ENCODE peak calls at places on chromosomes 16 and 17, in eight cellular contexts. G is Peyer's patch, Q is stomach, J is dorsolateral prefrontal cortex, L is tibial artery, V is cardiac muscle cell, Z is upper lobe of right lung, U is A673. E is an unnamed sample.

GRCh38 chr16:80369559-80369958 is 171.2 kb upstream of the DYNLRB2 start:
- DNase-seq in G (no peak), Q (peak), J (peak), L (no peak), V (peak), Z (no peak), U (no peak), E (no peak)

GRCh38 chr17:74271902-74272563 is 2.0 kb upstream of the DNAI2 start:
- DNase-seq in G (no peak), Q (no peak), J (peak), L (no peak), V (no peak), Z (peak), U (no peak), E (no peak)

GRCh38 chr16:55035956-55036355 is 105.3 kb downstream of the IRX5 start:
- DNase-seq in G (no peak), Q (no peak), J (no peak), L (peak), V (no peak), Z (no peak), U (no peak), E (no peak)

GRCh38 chr17:6786618-6787017 is 10.6 kb downstream of the FBXO39 start:
- DNase-seq in G (no peak), Q (no peak), J (no peak), L (no peak), V (no peak), Z (no peak), U (peak), E (no peak)

GRCh38 chr17:81241648-81242420 is 2.7 kb downstream of the NDUFAF8 start:
- DNase-seq in G (peak), Q (peak), J (no peak), L (no peak), V (peak), Z (no peak), U (peak), E (peak)

GRCh38 chr17:12545877-12546513 is 119.7 kb upstream of the MYOCD start:
- DNase-seq in G (no peak), Q (no peak), J (no peak), L (peak), V (peak), Z (no peak), U (peak), E (no peak)

GRCh38 chr17:38579934-38580333 is 25.8 kb downstream of the SRCIN1 start:
- DNase-seq in G (no peak), Q (peak), J (peak), L (no peak), V (peak), Z (no peak), U (no peak), E (no peak)

GRCh38 chr17:56305017-56305416 is 151.7 kb downstream of the ANKFN1 start:
- DNase-seq in G (no peak), Q (no peak), J (no peak), L (no peak), V (no peak), Z (no peak), U (no peak), E (no peak)

GRCh38 chr17:1647802-1648581 is 1.7 kb downstream of the RILP start:
- DNase-seq in G (no peak), Q (peak), J (no peak), L (no peak), V (peak), Z (peak), U (peak), E (no peak)

DNA sequence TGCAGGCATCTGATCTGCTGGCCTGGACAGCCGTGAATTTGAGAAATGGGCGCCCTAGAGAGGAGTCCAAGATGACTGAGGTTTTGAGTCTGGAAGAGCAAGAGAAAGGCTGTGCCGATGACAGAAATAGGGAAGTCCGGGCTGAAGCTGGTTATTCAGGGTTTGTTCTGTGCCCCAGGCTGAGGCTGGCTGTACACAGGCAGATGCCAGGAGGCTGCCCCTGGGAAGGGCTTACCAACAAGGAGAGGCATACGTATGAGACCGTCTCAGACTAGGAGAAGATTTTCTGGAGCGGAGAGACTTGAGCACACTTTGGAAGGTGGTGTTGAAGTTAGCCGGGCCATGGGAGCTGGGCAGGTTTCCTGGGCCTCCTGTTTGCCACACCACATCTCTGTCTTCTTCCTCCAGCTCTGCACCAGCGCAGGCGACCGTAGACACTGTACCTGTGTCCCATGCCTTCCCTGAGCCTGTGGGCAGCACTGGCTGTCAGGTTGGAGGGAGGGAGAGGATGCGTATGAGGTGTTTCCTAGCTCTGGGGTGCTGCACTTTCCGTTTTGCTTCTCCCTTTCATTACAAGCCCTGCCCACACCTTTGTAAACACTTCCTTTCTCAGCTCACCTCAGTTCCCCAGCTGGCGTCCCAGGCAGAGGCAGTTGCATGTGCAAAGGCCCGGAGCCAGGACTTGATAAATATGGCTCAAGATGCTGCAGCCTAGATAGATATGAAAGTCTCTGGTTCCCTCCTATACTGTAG is 80.8 kb downstream of the SPECC1 start:
- DNase-seq in G (no peak), Q (no peak), J (no peak), L (no peak), V (no peak), Z (no peak), U (no peak), E (no peak)
- H3K4me3 ChIP-seq in G (no peak), Q (no peak), J (no peak), L (no peak), V (no peak), Z (no peak), U (no peak), E (no peak)

DNA sequence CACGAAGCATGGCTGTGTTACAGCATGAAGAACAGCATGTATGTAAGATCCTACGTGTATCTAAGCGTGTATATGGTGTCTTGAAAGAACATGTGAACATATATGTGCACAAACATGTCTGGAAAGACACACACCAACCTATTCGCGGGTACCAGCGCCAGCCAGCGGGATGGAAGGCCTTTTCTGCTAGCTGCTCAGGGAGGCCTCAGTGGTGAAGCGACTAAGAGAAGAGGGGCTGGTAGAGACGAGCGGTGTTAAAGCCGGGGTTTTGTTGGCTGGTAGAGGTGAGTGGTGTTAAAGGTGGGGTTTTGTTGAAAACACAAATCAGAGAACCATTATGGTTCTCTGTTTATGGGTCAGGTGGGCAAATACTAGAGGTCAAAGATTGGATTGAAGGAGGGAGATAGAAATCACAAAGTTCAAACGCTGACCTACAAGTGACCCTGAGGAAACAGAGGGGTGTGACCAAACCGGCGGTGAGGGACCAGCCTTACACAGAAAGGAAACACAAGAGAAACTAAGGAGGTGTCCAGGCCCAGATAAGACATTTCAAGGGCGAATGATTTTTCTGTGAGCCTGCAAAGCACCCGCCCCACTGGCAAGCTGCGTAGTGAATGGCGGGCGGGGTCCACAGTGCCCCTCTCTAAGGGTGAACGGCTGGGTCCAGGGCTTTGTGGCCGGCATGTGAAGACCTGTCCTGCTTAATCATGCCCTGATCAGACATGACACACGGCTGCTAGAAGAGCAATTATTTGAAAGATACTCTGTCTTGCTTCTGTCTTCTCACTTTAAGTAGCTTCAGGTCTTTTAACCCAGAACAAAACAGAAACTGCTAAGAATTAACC is 8.1 kb downstream of the ZCCHC14 start:
- DNase-seq in G (no peak), Q (peak), J (no peak), L (no peak), V (no peak), Z (no peak), U (no peak), E (no peak)
- H3K27ac ChIP-seq in G (no peak), Q (peak), J (no peak), L (peak), V (peak), Z (peak), U (no peak), E (no peak)

DNA sequence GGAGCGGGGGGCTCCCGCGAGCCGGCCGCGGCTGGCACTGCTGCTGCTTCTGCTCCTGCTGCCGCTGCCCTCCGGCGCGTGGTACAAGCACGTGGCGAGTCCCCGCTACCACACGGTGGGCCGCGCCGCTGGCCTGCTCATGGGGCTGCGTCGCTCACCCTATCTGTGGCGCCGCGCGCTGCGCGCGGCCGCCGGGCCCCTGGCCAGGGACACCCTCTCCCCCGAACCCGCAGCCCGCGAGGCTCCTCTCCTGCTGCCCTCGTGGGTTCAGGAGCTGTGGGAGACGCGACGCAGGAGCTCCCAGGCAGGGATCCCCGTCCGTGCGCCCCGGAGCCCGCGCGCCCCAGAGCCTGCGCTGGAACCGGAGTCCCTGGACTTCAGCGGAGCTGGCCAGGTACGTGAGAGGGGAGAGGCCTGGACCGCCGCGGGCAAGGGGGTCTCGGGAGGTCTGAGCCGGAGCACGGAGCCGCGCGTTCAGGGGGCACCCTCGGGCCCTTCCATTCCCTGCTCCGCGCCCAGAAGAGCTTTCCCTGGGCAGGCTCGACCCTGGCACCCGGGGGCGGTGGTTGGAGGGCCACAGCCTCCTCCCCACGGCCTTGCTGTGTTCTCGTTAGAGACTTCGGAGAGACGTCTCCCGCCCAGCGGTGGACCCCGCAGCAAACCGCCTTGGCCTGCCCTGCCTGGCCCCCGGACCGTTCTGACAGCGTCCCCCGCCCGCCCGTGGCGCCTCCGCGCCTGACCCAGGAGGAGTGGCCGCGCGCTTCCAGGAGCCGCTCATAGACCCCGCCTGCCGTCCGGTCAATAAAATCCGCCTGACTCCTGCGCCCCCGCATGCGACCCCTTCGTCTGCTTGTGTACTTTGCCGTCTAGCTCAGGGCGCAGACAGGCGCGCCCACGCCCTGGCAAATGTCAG is 590 bp downstream of the NPW start:
- DNase-seq in G (no peak), Q (no peak), J (no peak), L (no peak), V (peak), Z (no peak), U (peak), E (no peak)
- H3K4me3 ChIP-seq in G (no peak), Q (peak), J (no peak), L (no peak), V (peak), Z (no peak), U (peak), E (no peak)

GRCh38 chr17:17098426-17099035 is 56.3 kb downstream of the MPRIP start:
- DNase-seq in G (no peak), Q (no peak), J (no peak), L (peak), V (peak), Z (no peak), U (no peak), E (no peak)
- H3K27ac ChIP-seq in G (no peak), Q (peak), J (peak), L (peak), V (peak), Z (peak), U (peak), E (no peak)

GRCh38 chr17:17144061-17144460 is 62.1 kb downstream of the PLD6 start:
- DNase-seq in G (no peak), Q (no peak), J (no peak), L (no peak), V (no peak), Z (no peak), U (no peak), E (no peak)
- H3K4me3 ChIP-seq in G (no peak), Q (no peak), J (no peak), L (no peak), V (no peak), Z (no peak), U (no peak), E (no peak)

GRCh38 chr16:30186444-30186781 is 3.0 kb downstream of the CORO1A start:
- DNase-seq in G (no peak), Q (no peak), J (no peak), L (no peak), V (no peak), Z (no peak), U (no peak), E (no peak)

GRCh38 chr16:30185683-30186421 is 2.5 kb downstream of the CORO1A start:
- DNase-seq in G (peak), Q (peak), J (peak), L (peak), V (no peak), Z (peak), U (no peak), E (peak)

GRCh38 chr16:30187971-30188561 is 4.7 kb downstream of the CORO1A start:
- DNase-seq in G (peak), Q (no peak), J (no peak), L (no peak), V (no peak), Z (no peak), U (no peak), E (no peak)

GRCh38 chr16:30186782-30187555 is 3.6 kb downstream of the CORO1A start:
- DNase-seq in G (peak), Q (peak), J (peak), L (peak), V (peak), Z (peak), U (peak), E (peak)

GRCh38 chr16:30187556-30187865 is 4.1 kb downstream of the CORO1A start:
- DNase-seq in G (no peak), Q (no peak), J (no peak), L (no peak), V (no peak), Z (no peak), U (no peak), E (no peak)
- H3K27ac ChIP-seq in G (peak), Q (no peak), J (no peak), L (no peak), V (no peak), Z (peak), U (no peak), E (no peak)

GRCh38 chr17:4118095-4118743 is 24.6 kb downstream of the ZZEF1 start:
- DNase-seq in G (no peak), Q (no peak), J (no peak), L (no peak), V (no peak), Z (no peak), U (no peak), E (no peak)
- H3K4me3 ChIP-seq in G (no peak), Q (no peak), J (no peak), L (no peak), V (no peak), Z (no peak), U (no peak), E (no peak)

GRCh38 chr17:16464001-16464640 is 27.9 kb downstream of the LRRC75A start:
- DNase-seq in G (no peak), Q (no peak), J (no peak), L (no peak), V (no peak), Z (no peak), U (no peak), E (no peak)
- H3K27ac ChIP-seq in G (peak), Q (peak), J (no peak), L (no peak), V (peak), Z (no peak), U (no peak), E (no peak)

DNA sequence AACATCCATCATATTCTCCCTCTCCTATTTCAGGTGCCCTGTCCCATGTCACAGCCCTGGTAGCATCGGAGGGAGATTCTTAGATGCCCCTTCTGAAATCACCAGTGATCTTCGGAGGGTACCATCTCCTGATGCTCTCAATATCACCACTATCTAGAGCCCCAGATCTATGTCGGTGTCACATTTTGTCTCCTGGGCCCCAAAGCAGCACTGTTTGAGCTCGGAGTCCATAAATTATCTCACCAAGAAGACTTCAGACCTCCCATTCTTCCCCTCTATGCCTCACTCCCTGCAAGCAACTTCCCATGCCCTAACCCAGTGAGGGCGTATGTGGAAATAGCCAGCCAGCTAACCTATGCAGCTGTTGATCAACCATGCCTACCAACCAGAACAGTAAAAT is 51.5 kb upstream of the NLK start:
- DNase-seq in G (no peak), Q (no peak), J (no peak), L (no peak), V (no peak), Z (no peak), U (no peak), E (no peak)
- H3K4me3 ChIP-seq in G (no peak), Q (no peak), J (no peak), L (no peak), V (no peak), Z (no peak), U (no peak), E (no peak)

E was measured in CD8-positive, alpha-beta memory T cell.